ENCODE peak calls at places on chromosome 15, in six cellular contexts. V is HCT116, W is HepG2, P is K562, H is GM12878, B is IMR-90. E is an unnamed sample.

GRCh38 chr15:63157891-63158431 is 684 bp upstream of the RPS27L start:
- DNase-seq in W (peak), B (peak), H (no peak), P (peak), V (peak), E (peak)

GRCh38 chr15:51912528-51912927 is 59.0 kb downstream of the LEO1 start:
- DNase-seq in W (peak), B (no peak), P (no peak), V (no peak), H (no peak), E (no peak)

GRCh38 chr15:87348746-87349145 is 907.8 kb downstream of the NTRK3 start:
- DNase-seq in H (no peak), P (no peak), V (no peak), W (no peak), B (peak), E (peak)

GRCh38 chr15:70772402-70772801 is 9.0 kb upstream of the UACA start:
- DNase-seq in V (no peak), B (peak), P (no peak), H (no peak), W (no peak), E (no peak)

GRCh38 chr15:71780349-71780976 is 29.9 kb upstream of the NR2E3 start:
- DNase-seq in H (peak), P (peak), V (no peak), B (peak), W (peak), E (peak)

GRCh38 chr15:27826902-27827321 is 272.2 kb downstream of the OCA2 start:
- DNase-seq in P (no peak), V (no peak), B (peak), H (no peak), W (no peak), E (no peak)

GRCh38 chr15:69414702-69415161 is 583 bp downstream of the KIF23 start:
- DNase-seq in W (peak), V (peak), B (peak), P (peak), H (no peak), E (peak)

GRCh38 chr15:48415036-48415886 is 84.0 kb downstream of the DUT start:
- DNase-seq in B (peak), V (no peak), P (no peak), W (peak), H (no peak), E (peak)

GRCh38 chr15:39301589-39301999 is 279.3 kb upstream of the THBS1 start:
- DNase-seq in H (no peak), B (peak), W (no peak), V (no peak), P (no peak), E (no peak)

GRCh38 chr15:90789496-90789895 is 72.3 kb downstream of the BLM start:
- DNase-seq in B (no peak), W (no peak), P (no peak), H (no peak), V (no peak), E (no peak)

GRCh38 chr15:59998256-59999063 is 5.7 kb upstream of the FOXB1 start:
- DNase-seq in H (no peak), V (no peak), B (no peak), W (no peak), P (no peak), E (no peak)

GRCh38 chr15:91975241-91975978 is 121.9 kb downstream of the SLCO3A1 start:
- DNase-seq in B (no peak), W (no peak), H (no peak), P (no peak), V (no peak), E (no peak)

GRCh38 chr15:93043621-93044300 is 45.2 kb downstream of the RGMA start:
- DNase-seq in B (no peak), V (no peak), H (no peak), W (no peak), P (peak), E (no peak)

GRCh38 chr15:94620632-94621031 is 389.3 kb downstream of the MCTP2 start:
- DNase-seq in W (no peak), H (no peak), V (no peak), B (no peak), P (no peak), E (no peak)

GRCh38 chr15:80151148-80151547 is 1.7 kb upstream of the FAH start:
- DNase-seq in H (no peak), V (no peak), P (no peak), W (no peak), B (no peak), E (no peak)

GRCh38 chr15:80152896-80153876 is at the start of gene FAH:
- DNase-seq in H (no peak), W (peak), P (peak), B (peak), V (no peak), E (no peak)

GRCh38 chr15:80153900-80154299 is 1.1 kb downstream of the FAH start:
- DNase-seq in V (no peak), W (no peak), H (no peak), B (peak), P (peak), E (no peak)

GRCh38 chr15:80152180-80152895 is 461 bp upstream of the FAH start:
- DNase-seq in P (peak), B (peak), H (peak), W (peak), V (peak), E (peak)

DNA sequence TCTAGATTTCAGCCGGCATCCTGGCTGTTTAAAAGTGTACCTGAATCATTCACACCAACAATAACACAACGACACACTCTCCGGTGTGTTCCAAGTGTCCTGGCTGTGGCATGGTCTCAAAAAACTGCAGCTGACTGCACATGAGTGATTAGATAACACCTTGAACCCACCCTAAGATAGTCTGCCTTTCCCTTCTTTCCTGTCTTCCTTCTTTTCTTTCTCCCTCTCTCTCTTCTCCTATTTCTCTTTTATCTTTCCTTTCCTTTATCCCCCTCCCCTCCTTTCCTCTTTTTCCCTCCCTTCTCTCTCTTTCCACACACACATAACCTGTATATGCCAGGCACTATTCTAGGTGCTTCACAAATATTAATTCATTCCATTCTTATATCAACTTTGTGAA is 1.2 kb upstream of the FAH start:
- DNase-seq in H (no peak), V (no peak), W (no peak), B (no peak), P (no peak), E (no peak)
- TF ChIP-seq CEBPB in H (no peak), V (no peak), W (no peak), B (no peak), P (no peak), E (no peak)

DNA sequence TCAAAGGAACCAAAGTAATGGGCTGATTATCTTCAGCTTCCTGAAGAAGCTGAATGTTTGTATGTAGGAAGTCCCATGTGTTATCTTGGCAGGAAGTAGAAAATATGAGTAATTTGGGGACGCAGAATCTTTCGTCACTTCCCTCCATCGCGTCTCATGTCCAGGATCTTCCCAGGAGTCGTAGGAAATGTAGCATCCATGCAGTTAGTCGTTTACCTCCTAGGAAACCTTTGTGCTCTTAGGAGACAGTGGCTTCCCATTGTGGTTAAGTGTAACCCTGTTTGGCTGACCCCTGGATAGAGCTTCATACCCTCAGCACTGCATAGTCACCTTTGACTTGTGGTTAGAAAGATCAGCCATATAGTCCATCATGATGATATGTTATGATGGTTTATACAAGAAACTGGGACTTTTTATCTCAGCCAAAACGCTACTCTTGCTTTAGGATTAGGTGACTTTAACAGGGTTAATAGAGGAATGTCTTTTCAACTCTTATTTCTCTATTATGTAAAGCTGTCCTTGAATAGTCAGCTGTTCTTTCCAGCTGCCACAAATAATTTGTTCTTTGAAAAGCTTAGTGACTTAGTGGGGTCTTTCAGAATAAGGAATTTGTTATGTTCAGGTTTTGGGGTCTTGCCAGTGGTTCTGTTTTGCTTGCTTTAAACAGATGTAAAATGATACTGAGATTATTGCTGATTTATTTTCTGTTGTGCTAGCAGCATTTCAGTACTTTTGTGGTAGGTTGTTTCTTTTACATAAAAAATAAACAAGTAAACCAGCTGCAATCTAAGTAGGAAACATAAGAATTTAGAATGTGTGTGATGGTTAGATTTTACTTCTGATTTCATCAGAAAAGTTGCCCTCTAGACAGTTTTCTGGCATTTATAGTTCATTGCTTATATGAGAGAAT is 92.1 kb downstream of the KLHL25 start:
- DNase-seq in V (no peak), H (no peak), W (no peak), B (peak), P (no peak), E (no peak)
- TF ChIP-seq CEBPB in V (no peak), H (no peak), W (no peak), B (no peak), P (no peak), E (no peak)

DNA sequence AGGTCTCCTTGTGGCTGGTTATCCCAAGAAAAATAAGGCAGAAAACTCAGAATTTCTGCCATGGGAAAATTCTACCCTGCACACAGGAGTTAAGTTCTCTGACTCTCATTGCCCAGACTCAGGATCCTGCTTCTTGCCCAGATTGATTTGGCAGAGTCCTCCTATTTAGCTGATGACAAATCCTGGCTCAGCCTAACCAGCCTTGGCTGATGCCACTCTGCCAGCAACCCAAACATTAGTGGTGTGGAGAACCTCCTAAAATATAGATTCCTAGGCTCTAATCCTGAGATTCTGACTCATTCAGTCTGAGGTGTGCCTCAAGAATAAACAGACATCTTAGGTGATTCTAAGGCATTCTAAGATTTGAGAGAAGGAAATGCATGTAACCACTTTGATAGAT is 60.5 kb upstream of the ACTC1 start:
- DNase-seq in P (no peak), V (no peak), B (peak), H (no peak), W (no peak), E (no peak)
- TF ChIP-seq CEBPB in P (no peak), V (no peak), B (no peak), H (no peak), W (no peak), E (no peak)

DNA sequence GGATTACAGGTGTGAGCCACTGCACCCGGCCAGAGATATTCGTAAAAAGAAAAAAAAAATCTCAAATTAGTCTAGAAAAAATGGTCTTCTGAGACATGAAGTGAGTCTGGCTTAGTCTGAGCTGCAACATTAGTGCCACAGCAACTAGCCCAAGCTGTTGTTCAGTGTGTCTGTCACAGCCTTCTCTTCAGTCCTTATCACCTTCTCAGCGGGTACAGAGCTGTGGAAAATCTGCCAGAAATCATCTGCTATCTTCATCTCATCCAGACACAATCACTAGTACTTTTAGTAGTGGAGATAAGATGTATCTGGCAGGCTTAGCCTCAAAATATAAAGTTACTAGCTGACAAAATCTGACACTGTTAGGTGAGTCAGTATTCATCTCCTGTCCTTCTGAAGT is 120.6 kb upstream of the CGNL1 start:
- DNase-seq in P (no peak), V (no peak), H (no peak), W (no peak), B (no peak), E (no peak)
- TF ChIP-seq CEBPB in P (no peak), V (no peak), H (no peak), W (no peak), B (no peak), E (no peak)

DNA sequence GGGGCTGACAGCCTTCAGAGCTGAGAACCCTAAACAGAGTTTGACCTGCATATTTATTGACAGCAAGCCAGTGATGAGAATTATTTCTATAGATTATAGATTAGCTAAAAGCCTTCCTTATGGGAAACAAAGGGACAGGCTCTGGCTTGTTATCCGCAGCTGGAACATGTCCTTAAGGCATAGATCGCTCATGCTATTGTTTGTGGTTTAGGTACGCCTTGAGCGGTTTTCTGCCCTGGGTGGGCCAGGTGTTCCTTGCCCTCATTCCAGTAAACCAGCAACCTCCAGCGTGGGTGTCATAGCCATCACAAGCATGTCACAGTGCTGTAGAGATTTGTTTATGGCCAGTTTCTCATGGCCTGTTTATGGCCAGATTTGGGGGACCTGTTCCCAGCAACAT is 10.2 kb upstream of the FAH start:
- DNase-seq in H (no peak), V (no peak), B (no peak), P (no peak), W (no peak), E (no peak)
- TF ChIP-seq CEBPB in H (no peak), V (no peak), B (no peak), P (no peak), W (no peak), E (no peak)

DNA sequence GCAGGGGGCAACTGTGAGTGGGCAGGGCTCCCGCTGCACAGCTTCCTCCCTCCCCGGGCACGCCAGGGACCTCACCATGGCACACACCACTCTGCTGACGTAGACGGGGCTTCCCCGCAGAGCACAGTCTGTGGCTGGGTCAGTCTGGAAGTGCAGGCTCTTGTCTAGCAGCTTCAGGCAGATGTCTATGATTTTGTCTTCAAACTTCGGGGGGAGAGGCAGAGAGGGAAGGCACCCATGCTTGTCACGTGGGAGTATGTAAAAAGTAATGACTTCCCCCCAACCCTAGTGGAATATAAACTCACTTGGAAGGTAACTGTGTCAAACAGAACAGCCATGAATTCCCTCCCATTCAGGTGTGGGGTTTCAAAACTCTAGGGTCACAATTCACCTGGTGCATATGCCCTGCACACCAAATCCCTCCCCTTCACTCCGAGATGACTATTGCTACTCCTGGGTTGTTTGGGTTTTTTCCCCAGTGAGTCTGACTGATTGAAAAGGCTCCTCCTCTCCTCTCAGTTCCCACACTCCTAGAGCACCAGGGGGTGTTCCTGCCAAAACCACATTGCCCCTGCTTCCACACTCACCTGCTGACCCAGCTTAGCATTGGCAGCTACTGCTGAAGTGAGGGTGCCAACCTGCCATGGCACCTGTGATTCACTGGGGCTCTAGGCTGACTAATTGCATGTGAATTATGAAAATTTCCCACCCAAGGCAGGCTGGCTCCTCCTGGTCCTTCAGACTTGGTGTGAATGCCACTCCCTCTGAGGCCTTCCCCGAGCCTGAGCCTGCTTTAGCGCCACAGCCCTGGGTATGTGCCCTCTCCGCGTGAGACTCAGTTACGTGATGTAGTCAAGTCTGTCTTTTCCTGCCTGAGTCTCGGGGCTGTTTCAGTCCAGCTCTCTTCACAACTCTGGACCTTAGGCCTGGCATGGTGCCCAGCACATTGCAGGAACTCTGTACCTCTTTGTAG is 13.0 kb downstream of the TGM5 start:
- DNase-seq in H (peak), P (no peak), V (no peak), W (no peak), B (peak), E (no peak)
- TF ChIP-seq CEBPB in H (no peak), P (no peak), V (no peak), W (no peak), B (no peak), E (no peak)

DNA sequence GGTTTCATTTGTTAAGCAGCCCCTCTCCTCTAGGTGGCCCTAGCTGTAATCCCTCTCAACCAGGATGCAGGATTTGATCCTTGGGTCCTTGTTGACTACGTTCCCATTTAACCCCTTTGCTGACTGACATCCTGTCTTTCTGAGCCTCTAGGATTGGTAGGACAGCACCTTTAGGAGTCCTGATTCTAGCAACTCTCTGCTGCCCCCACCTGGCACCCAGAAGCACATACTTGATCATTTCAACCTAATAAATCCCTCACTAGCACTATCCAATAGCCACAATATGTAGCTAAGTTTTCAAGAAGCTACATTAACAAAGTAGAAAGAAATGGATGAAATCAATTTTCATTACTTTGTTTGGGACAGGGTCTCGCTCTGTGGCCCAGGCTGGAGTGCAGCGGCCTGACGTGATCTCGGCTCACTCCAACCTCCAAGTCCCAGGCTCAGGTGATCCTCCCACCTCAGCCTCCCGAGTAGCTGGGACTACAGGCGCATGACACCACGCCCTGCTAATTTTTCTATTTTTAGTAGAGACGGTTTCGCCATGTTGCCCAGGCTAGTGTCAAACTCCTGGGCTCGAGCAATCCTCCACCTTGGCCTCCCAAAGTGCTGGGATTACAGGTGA is 28.3 kb downstream of the RSL24D1 start:
- DNase-seq in H (peak), B (peak), V (peak), P (peak), W (peak), E (peak)
- TF ChIP-seq CEBPB in H (no peak), B (no peak), V (no peak), P (no peak), W (no peak), E (no peak)

GRCh38 chr15:68230157-68231100 is 901 bp upstream of the CLN6 start:
- DNase-seq in B (peak), P (no peak), H (peak), V (no peak), W (no peak), E (no peak)

GRCh38 chr15:68235022-68235421 is 5.5 kb upstream of the CLN6 start:
- DNase-seq in P (no peak), B (no peak), H (no peak), V (no peak), W (no peak), E (no peak)

GRCh38 chr15:68231102-68231818 is 1.7 kb upstream of the CLN6 start:
- DNase-seq in P (no peak), H (no peak), W (no peak), V (no peak), B (no peak), E (no peak)

GRCh38 chr15:68234060-68234459 is 4.5 kb upstream of the CLN6 start:
- DNase-seq in B (peak), V (no peak), W (no peak), P (no peak), H (no peak), E (no peak)

DNA sequence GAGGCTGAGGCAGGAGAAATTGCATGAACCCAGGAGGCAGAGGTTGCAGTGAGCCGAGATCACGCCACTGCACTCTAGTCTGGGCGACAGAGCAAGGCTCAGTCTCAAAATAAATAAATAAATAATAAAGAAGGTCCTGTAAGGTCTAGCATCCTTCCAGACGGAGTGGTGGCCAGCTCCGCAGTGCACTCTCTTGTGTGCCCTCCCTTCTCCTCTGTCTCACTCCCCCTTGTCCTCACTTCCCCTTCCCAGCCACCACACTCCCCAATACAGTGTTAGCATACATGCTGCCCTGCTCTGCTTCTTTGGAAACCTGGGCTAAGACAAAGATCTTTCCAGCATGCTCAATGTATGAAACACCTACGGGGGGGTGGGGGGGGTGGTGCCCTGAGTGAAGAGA is 3.4 kb upstream of the CLN6 start:
- DNase-seq in B (no peak), H (no peak), W (no peak), P (no peak), V (no peak), E (no peak)
- TF ChIP-seq CEBPB in B (no peak), H (no peak), W (no peak), P (no peak), V (no peak), E (no peak)

GRCh38 chr15:99167201-99167600 is 62.3 kb downstream of the SYNM start:
- DNase-seq in B (no peak), V (no peak), P (no peak), W (no peak), H (no peak), E (no peak)
- TF ChIP-seq CEBPB in B (no peak), V (no peak), P (no peak), W (no peak), H (no peak), E (no peak)

GRCh38 chr15:77064539-77065308 is 6.2 kb downstream of the TSPAN3 start:
- DNase-seq in W (no peak), V (no peak), B (peak), H (no peak), P (no peak), E (peak)
- TF ChIP-seq CEBPB in W (no peak), V (no peak), B (no peak), H (no peak), P (no peak), E (no peak)

E was measured in A549.